ENCODE peak calls at places on chromosomes 6 and 20, in five cellular contexts. D is adrenal gland; R is mucosa of descending colon; L is CD4-positive, alpha-beta T cell; X is OCI-LY7. J is an unnamed sample. For H3K9me3, the result is how much of the 10 kb centered on the place peaks cover.

GRCh38 chr6:41747256-41748101 is at the start of gene PGC:
- DNase-seq in X (no peak), D (no peak), R (no peak), L (no peak), J (no peak)

GRCh38 chr6:37696841-37697735 is 595 bp downstream of the MDGA1 start:
- DNase-seq in L (peak), D (no peak), R (no peak), X (no peak), J (peak)

GRCh38 chr20:63589261-63590217 is 15.5 kb upstream of the HELZ2 start:
- DNase-seq in R (peak), L (no peak), D (no peak), X (peak), J (no peak)

GRCh38 chr6:34152042-34152524 is 6.2 kb upstream of the GRM4 start:
- DNase-seq in X (no peak), D (no peak), L (no peak), R (peak), J (no peak)

GRCh38 chr6:149457316-149457884 is 27.4 kb downstream of the ZC3H12D start:
- DNase-seq in X (no peak), D (no peak), R (no peak), L (no peak), J (no peak)

GRCh38 chr6:100880149-100880900 is 804 bp downstream of the ASCC3 start:
- DNase-seq in X (no peak), R (no peak), D (no peak), L (no peak), J (no peak)

GRCh38 chr6:45156075-45156474 is 172.1 kb upstream of the RUNX2 start:
- DNase-seq in X (no peak), D (no peak), R (no peak), L (no peak), J (no peak)

GRCh38 chr6:159908940-159909339 is 18.2 kb downstream of the MAS1 start:
- DNase-seq in R (no peak), L (no peak), D (no peak), X (no peak), J (no peak)

GRCh38 chr6:72250664-72251063 is 364.3 kb downstream of the RIMS1 start:
- DNase-seq in L (no peak), D (no peak), X (no peak), R (no peak), J (no peak)

DNA sequence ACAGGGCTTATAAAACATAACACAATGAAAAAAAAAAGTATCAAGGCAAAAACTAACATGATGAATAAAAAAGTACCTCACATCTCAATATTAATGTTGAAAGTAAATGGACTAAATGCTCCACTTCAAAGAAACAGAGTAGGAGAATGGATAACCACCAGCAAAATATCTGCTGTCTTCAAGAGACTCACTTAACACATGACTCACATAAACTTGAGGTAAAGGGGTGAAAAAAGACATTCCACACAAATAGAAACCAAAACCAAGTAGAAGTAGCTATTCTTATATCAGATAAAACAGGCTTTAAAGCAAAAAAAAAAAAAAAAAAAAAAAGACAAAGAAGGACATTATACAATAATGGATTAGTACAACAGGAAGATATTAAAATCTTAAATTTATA is 86.9 kb downstream of the TBC1D32 start:
- DNase-seq in L (no peak), D (no peak), X (no peak), R (no peak), J (no peak)
- H3K9me3 ChIP-seq in L (under half), D (under half), X (under half), R (under half), J (under half)

GRCh38 chr6:167662881-167663205 is 163.9 kb upstream of the AFDN start:
- DNase-seq in X (no peak), D (no peak), R (no peak), L (no peak), J (no peak)

GRCh38 chr6:167666571-167667203 is 160.0 kb upstream of the AFDN start:
- DNase-seq in X (no peak), L (no peak), R (no peak), D (no peak), J (no peak)

GRCh38 chr6:167663784-167664432 is 162.8 kb upstream of the AFDN start:
- DNase-seq in D (no peak), R (no peak), X (no peak), L (no peak), J (no peak)

GRCh38 chr6:167665698-167666380 is 160.9 kb upstream of the AFDN start:
- DNase-seq in R (no peak), L (no peak), X (no peak), D (no peak), J (no peak)

DNA sequence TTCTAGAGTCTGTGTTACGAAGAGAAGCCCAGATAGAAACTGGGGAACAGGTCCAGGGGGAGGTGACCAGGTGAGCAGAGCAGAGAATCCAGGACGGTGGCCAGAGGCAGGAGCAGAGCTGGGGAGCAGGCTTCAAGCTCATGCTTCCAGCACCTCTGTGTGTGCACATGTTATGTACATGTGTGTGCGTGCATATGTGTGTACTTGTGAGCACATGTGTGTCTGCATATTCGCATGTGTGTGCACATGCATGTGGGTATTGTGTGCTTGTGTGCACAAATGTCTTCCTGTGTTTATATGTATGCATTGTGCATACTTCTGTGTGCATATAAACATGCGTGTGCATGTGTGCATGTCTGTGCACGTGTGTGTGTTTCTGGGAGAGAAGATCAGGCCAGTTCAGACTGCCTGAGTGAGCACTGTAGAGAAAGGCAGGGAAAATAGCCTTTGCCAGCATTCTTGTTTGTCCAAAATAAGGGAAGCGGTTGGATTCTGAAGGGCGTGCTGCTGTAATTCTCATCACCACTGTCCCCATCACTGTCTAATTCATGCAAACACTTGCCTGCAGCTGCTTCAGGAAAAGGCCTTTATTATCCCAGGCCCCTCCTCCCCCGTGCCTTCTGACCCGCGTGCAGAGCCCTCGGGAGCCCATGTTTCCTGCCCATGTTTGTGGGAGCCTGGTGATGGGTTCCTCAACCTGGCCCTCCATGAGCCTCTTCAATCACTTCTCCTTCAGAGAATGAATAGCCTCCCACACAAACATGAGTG is 161.8 kb upstream of the AFDN start:
- DNase-seq in L (no peak), D (no peak), R (no peak), X (no peak), J (no peak)
- H3K9me3 ChIP-seq in L (under half), D (under half), R (under half), X (under half), J (under half)

DNA sequence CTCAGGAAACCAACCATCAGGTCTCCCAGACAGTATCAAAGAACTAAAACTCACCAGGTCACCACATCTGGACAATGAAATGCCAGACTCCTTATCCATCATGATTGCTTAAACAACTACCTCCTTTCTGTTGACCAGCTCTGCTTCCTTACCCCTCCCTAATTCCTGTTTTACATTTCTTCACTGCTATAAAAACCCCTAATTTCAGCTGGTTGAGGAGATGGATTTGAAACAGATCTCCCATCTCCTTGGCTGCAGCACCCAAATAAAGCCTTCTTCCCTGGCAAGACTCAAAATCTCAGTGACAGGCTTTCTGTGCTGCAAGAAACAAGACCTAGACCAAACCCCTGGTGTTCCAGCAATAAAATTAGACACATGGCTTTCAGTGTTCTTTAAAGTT is 40.3 kb downstream of the MYLK4 start:
- DNase-seq in X (no peak), D (no peak), L (no peak), R (no peak), J (no peak)
- H3K9me3 ChIP-seq in X (under half), D (under half), L (under half), R (under half), J (under half)

DNA sequence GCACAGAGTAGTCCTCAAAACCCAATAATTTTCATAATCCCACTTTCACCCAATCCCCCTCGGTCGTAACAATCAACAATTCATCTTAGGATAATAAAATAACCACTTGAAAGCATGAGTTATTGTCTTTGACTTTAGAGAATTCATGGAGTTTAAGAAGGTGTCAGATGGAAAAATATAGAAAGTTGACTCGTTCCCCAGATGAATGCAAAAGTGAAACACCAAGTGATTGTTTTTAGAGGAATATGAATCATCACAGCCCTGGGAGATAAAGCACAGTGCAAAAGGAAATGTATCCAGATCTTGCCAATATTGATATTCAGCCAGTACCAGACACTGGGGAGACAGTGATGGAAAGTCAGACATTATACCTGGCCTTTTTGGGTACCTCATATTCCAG is 860.5 kb downstream of the DHX35 start:
- DNase-seq in R (no peak), L (no peak), D (no peak), X (no peak), J (no peak)
- H3K9me3 ChIP-seq in R (under half), L (under half), D (under half), X (under half), J (under half)

GRCh38 chr20:39699331-39699730 is 737.2 kb downstream of the DHX35 start:
- DNase-seq in L (no peak), D (no peak), R (no peak), X (no peak), J (no peak)

GRCh38 chr20:39700527-39700926 is 738.4 kb downstream of the DHX35 start:
- DNase-seq in L (no peak), X (no peak), R (no peak), D (no peak), J (no peak)

GRCh38 chr20:39706089-39706721 is 744.1 kb downstream of the DHX35 start:
- DNase-seq in D (no peak), L (no peak), R (no peak), X (no peak), J (no peak)

GRCh38 chr20:39698706-39699211 is 736.6 kb downstream of the DHX35 start:
- DNase-seq in D (no peak), L (no peak), R (no peak), X (no peak), J (no peak)

GRCh38 chr20:39702716-39703349 is 740.7 kb downstream of the DHX35 start:
- DNase-seq in L (no peak), R (no peak), D (no peak), X (no peak), J (no peak)
- H3K9me3 ChIP-seq in L (under half), R (under half), D (under half), X (under half), J (under half)

GRCh38 chr6:25132934-25133333 is 146.2 kb upstream of the CARMIL1 start:
- DNase-seq in R (no peak), L (no peak), X (peak), D (no peak), J (no peak)
- H3K9me3 ChIP-seq in R (under half), L (under half), X (under half), D (under half), J (under half)

DNA sequence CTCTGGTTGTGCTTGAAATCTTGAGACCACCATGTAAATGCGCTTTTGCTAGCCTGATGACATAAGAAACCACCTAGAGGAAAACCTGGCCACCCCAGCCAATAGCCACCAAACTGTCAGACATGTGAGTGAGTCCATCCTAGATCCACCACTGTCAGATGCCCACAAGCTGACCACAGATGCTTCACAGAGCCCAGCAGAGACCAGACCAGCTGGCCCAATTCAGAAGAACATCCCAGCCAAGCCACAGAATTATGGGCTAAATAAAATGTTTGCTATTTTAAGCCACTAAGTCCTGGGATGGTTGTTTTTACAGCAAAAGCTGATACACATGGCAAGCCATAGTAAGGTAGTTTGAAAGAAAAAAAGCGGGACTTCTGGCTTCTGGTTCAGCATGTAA is 425.3 kb downstream of the KIF16B start:
- DNase-seq in R (no peak), L (no peak), X (no peak), D (no peak), J (no peak)
- H3K9me3 ChIP-seq in R (under half), L (under half), X (under half), D (under half), J (under half)

GRCh38 chr20:11437611-11438380 is 479.9 kb upstream of the BTBD3 start:
- DNase-seq in L (no peak), D (no peak), X (no peak), R (no peak), J (no peak)

GRCh38 chr20:11438412-11438811 is 479.3 kb upstream of the BTBD3 start:
- DNase-seq in X (no peak), R (no peak), D (no peak), L (no peak), J (no peak)

GRCh38 chr20:11431613-11432012 is 486.1 kb upstream of the BTBD3 start:
- DNase-seq in R (no peak), D (no peak), X (no peak), L (no peak), J (no peak)

GRCh38 chr20:11432407-11432806 is 485.3 kb upstream of the BTBD3 start:
- DNase-seq in R (no peak), L (no peak), D (no peak), X (no peak), J (no peak)

DNA sequence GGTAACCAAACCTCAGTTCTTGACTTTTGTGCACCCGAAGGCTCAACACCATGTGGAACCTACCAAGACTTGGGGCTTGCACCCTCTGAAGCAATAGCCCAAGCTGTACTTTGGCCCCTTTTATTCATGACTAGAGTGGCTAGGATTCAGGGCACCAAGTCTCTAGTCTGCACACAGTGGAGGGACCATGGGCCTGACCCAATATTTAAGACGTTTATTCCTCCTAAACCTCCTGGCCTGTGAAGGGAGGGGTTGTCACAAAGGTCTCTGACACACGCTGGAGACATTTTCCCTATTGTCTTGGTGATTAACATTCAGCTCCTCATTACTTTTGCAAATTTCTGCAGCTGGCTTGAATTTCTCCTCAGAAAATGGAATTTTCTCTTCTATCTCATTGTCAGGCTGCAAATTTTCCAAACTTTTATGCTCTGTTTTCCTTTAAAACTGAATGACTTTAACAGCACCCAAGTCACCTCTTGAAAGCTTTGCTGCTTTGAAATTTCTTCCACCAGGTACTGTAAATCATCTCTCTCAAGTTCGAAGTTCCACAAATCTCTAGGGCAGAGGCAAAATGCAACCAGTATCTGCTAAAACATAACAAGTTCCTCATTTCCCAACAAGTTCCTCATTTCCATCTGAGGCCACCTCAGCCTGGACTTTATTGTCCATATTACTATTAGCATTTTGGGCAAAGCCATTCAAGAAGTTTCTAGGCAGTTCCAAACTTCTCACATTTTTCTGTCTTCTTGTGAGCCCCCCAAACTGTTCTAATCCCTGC is 481.4 kb upstream of the BTBD3 start:
- DNase-seq in L (no peak), X (no peak), R (no peak), D (no peak), J (no peak)
- H3K9me3 ChIP-seq in L (under half), X (under half), R (under half), D (under half), J (under half)

GRCh38 chr6:111687652-111688051 is 82.0 kb upstream of the TRAF3IP2 start:
- DNase-seq in D (no peak), X (no peak), R (no peak), L (no peak), J (no peak)

GRCh38 chr6:111689419-111689818 is 83.7 kb upstream of the TRAF3IP2 start:
- DNase-seq in D (no peak), X (no peak), L (no peak), R (no peak), J (no peak)

GRCh38 chr6:111691345-111692225 is 85.9 kb upstream of the TRAF3IP2 start:
- DNase-seq in L (no peak), D (no peak), X (no peak), R (no peak), J (no peak)

GRCh38 chr6:111692327-111693164 is 86.9 kb upstream of the TRAF3IP2 start:
- DNase-seq in D (no peak), L (no peak), X (no peak), R (peak), J (no peak)

GRCh38 chr6:111689946-111690345 is 84.3 kb upstream of the TRAF3IP2 start:
- DNase-seq in D (no peak), X (no peak), R (no peak), L (no peak), J (no peak)
- H3K9me3 ChIP-seq in D (under half), X (under half), R (under half), L (under half), J (under half)

DNA sequence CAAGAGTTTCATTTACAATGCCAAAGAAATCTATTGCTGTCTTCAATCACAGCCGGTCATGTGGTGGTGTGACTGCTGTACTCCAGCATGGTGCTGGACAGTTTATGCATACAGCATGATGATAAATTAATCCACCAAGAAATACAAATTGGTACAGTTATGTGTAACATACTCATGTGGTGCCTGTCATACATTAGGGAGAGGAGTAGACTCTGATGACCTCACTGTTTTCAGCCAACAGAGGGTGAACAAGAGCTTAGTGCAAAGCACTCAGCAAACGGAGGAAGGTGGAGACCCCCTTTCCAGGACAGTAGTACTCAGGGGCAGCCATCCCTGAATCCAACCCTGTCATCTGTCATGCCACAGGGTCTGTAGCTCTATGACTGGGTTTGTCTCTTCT is 178.4 kb upstream of the SYNDIG1 start:
- DNase-seq in R (no peak), D (no peak), X (no peak), L (no peak), J (no peak)
- H3K9me3 ChIP-seq in R (under half), D (under half), X (under half), L (under half), J (under half)

J was measured in T-helper 17 cell.